ENCODE peak calls at places on chromosomes 16 and 17, in six cellular contexts. One of them, this sample, is unnamed.

GRCh38 chr17:67696853-67697505 is 20.8 kb upstream of the NOL11 start:
- DNase-seq in right lobe of liver: no peak
- DNase-seq in H7: no peak
- DNase-seq in PC-9: no peak
- DNase-seq in GM06990: no peak
- DNase-seq in CD8-positive, alpha-beta T cell: no peak
- DNase-seq in this sample: no peak

GRCh38 chr16:15949210-15950166 is at the start of gene ABCC1:
- DNase-seq in GM06990: peak; percentile 65
- DNase-seq in H7: peak; percentile 93
- DNase-seq in right lobe of liver: peak; percentile 53
- DNase-seq in CD8-positive, alpha-beta T cell: peak; percentile 75
- DNase-seq in PC-9: no peak
- DNase-seq in this sample: peak; percentile 38

GRCh38 chr17:74737299-74738050 is 419 bp downstream of the RAB37 start:
- DNase-seq in CD8-positive, alpha-beta T cell: peak; percentile 75
- DNase-seq in GM06990: peak; percentile 52
- DNase-seq in H7: peak; percentile 92
- DNase-seq in PC-9: no peak
- DNase-seq in right lobe of liver: peak; percentile 52
- DNase-seq in this sample: no peak

GRCh38 chr16:52906271-52906670 is 146.4 kb downstream of the CHD9NB start:
- DNase-seq in PC-9: no peak
- DNase-seq in CD8-positive, alpha-beta T cell: no peak
- DNase-seq in right lobe of liver: no peak
- DNase-seq in H7: no peak
- DNase-seq in GM06990: no peak
- DNase-seq in this sample: no peak

GRCh38 chr16:3959148-3959547 is 78.6 kb upstream of the CREBBP start:
- DNase-seq in GM06990: no peak
- DNase-seq in right lobe of liver: no peak
- DNase-seq in H7: no peak
- DNase-seq in PC-9: peak; percentile 72
- DNase-seq in CD8-positive, alpha-beta T cell: no peak
- DNase-seq in this sample: peak; percentile 43

GRCh38 chr17:56812971-56813388 is 20.7 kb downstream of the C17orf67 start:
- DNase-seq in CD8-positive, alpha-beta T cell: no peak
- DNase-seq in PC-9: no peak
- DNase-seq in right lobe of liver: no peak
- DNase-seq in GM06990: no peak
- DNase-seq in H7: peak; percentile 52
- DNase-seq in this sample: no peak

GRCh38 chr17:13590441-13590840 is 11.3 kb downstream of the HS3ST3A1 start:
- DNase-seq in PC-9: no peak
- DNase-seq in H7: no peak
- DNase-seq in right lobe of liver: no peak
- DNase-seq in CD8-positive, alpha-beta T cell: no peak
- DNase-seq in GM06990: no peak
- DNase-seq in this sample: no peak

GRCh38 chr17:47705536-47706481 is 11.8 kb downstream of the TBKBP1 start:
- DNase-seq in right lobe of liver: no peak
- DNase-seq in H7: no peak
- DNase-seq in GM06990: no peak
- DNase-seq in PC-9: no peak
- DNase-seq in CD8-positive, alpha-beta T cell: no peak
- DNase-seq in this sample: no peak

GRCh38 chr17:78122221-78122990 is 6.1 kb downstream of the TMC6 start:
- DNase-seq in H7: peak; percentile 39
- DNase-seq in CD8-positive, alpha-beta T cell: no peak
- DNase-seq in GM06990: no peak
- DNase-seq in PC-9: no peak
- DNase-seq in right lobe of liver: peak; percentile 23
- DNase-seq in this sample: no peak
- H3K36me3 ChIP-seq in H7: peaks cover 10% of the 10 kb centered on the region
- H3K36me3 ChIP-seq in CD8-positive, alpha-beta T cell: peaks cover 73% of the 10 kb centered on the region
- H3K36me3 ChIP-seq in GM06990: peaks cover 52% of the 10 kb centered on the region
- H3K36me3 ChIP-seq in PC-9: no peaks in the 10 kb centered on the region
- H3K36me3 ChIP-seq in right lobe of liver: no peaks in the 10 kb centered on the region
- H3K36me3 ChIP-seq in this sample: no peaks in the 10 kb centered on the region

GRCh38 chr17:21013983-21014382 is 28.8 kb downstream of the USP22 start:
- DNase-seq in right lobe of liver: no peak
- DNase-seq in PC-9: no peak
- DNase-seq in CD8-positive, alpha-beta T cell: no peak
- DNase-seq in GM06990: no peak
- DNase-seq in H7: no peak
- DNase-seq in this sample: no peak
- H3K36me3 ChIP-seq in right lobe of liver: peaks cover 98% of the 10 kb centered on the region
- H3K36me3 ChIP-seq in PC-9: peaks cover 36% of the 10 kb centered on the region
- H3K36me3 ChIP-seq in CD8-positive, alpha-beta T cell: peaks cover 73% of the 10 kb centered on the region
- H3K36me3 ChIP-seq in GM06990: peaks cover 67% of the 10 kb centered on the region
- H3K36me3 ChIP-seq in H7: peaks cover 78% of the 10 kb centered on the region
- H3K36me3 ChIP-seq in this sample: peaks cover 58% of the 10 kb centered on the region

GRCh38 chr16:67865318-67865717 is 7.5 kb upstream of the EDC4 start:
- DNase-seq in GM06990: no peak
- DNase-seq in CD8-positive, alpha-beta T cell: no peak
- DNase-seq in PC-9: peak; percentile 48
- DNase-seq in right lobe of liver: no peak
- DNase-seq in H7: peak; percentile 80
- DNase-seq in this sample: peak; percentile 34
- H3K36me3 ChIP-seq in GM06990: peaks cover 13% of the 10 kb centered on the region
- H3K36me3 ChIP-seq in CD8-positive, alpha-beta T cell: peaks cover 21% of the 10 kb centered on the region
- H3K36me3 ChIP-seq in PC-9: peaks cover 34% of the 10 kb centered on the region
- H3K36me3 ChIP-seq in right lobe of liver: peaks cover 36% of the 10 kb centered on the region
- H3K36me3 ChIP-seq in H7: peaks cover 37% of the 10 kb centered on the region
- H3K36me3 ChIP-seq in this sample: peaks cover 20% of the 10 kb centered on the region

GRCh38 chr17:8383143-8383974 is at the start of gene RPL26:
- DNase-seq in right lobe of liver: peak; percentile 93
- DNase-seq in H7: peak; percentile 97
- DNase-seq in PC-9: peak; percentile 89
- DNase-seq in GM06990: peak; percentile 93
- DNase-seq in CD8-positive, alpha-beta T cell: peak; percentile 96
- DNase-seq in this sample: peak; percentile 97

GRCh38 chr17:8377422-8377821 is 918 bp upstream of the KRABD2 start:
- DNase-seq in H7: no peak
- DNase-seq in right lobe of liver: no peak
- DNase-seq in PC-9: no peak
- DNase-seq in GM06990: no peak
- DNase-seq in CD8-positive, alpha-beta T cell: no peak
- DNase-seq in this sample: no peak

GRCh38 chr17:8382880-8383142 is 182 bp downstream of the RPL26 start:
- DNase-seq in PC-9: no peak
- DNase-seq in CD8-positive, alpha-beta T cell: no peak
- DNase-seq in GM06990: no peak
- DNase-seq in H7: no peak
- DNase-seq in right lobe of liver: no peak
- DNase-seq in this sample: no peak

GRCh38 chr17:8382052-8382879 is 727 bp downstream of the RPL26 start:
- DNase-seq in PC-9: no peak
- DNase-seq in right lobe of liver: no peak
- DNase-seq in CD8-positive, alpha-beta T cell: no peak
- DNase-seq in GM06990: no peak
- DNase-seq in H7: no peak
- DNase-seq in this sample: peak; percentile 15

GRCh38 chr17:8380049-8380448 is 2.9 kb downstream of the RPL26 start:
- DNase-seq in right lobe of liver: no peak
- DNase-seq in H7: no peak
- DNase-seq in PC-9: no peak
- DNase-seq in CD8-positive, alpha-beta T cell: no peak
- DNase-seq in GM06990: no peak
- DNase-seq in this sample: no peak
- H3K36me3 ChIP-seq in right lobe of liver: peaks cover 48% of the 10 kb centered on the region
- H3K36me3 ChIP-seq in H7: peaks cover 37% of the 10 kb centered on the region
- H3K36me3 ChIP-seq in PC-9: peaks cover 41% of the 10 kb centered on the region
- H3K36me3 ChIP-seq in CD8-positive, alpha-beta T cell: peaks cover 26% of the 10 kb centered on the region
- H3K36me3 ChIP-seq in GM06990: peaks cover 22% of the 10 kb centered on the region
- H3K36me3 ChIP-seq in this sample: peaks cover 42% of the 10 kb centered on the region

GRCh38 chr16:75085556-75085955 is 31.0 kb downstream of the LDHD start:
- DNase-seq in PC-9: no peak
- DNase-seq in CD8-positive, alpha-beta T cell: no peak
- DNase-seq in GM06990: no peak
- DNase-seq in right lobe of liver: no peak
- DNase-seq in H7: no peak
- DNase-seq in this sample: no peak
- H3K36me3 ChIP-seq in PC-9: no peaks in the 10 kb centered on the region
- H3K36me3 ChIP-seq in CD8-positive, alpha-beta T cell: no peaks in the 10 kb centered on the region
- H3K36me3 ChIP-seq in GM06990: no peaks in the 10 kb centered on the region
- H3K36me3 ChIP-seq in right lobe of liver: no peaks in the 10 kb centered on the region
- H3K36me3 ChIP-seq in H7: no peaks in the 10 kb centered on the region
- H3K36me3 ChIP-seq in this sample: no peaks in the 10 kb centered on the region

GRCh38 chr17:76091526-76092285 is 11.9 kb downstream of the EXOC7 start:
- DNase-seq in CD8-positive, alpha-beta T cell: no peak
- DNase-seq in GM06990: no peak
- DNase-seq in PC-9: no peak
- DNase-seq in H7: peak; percentile 37
- DNase-seq in right lobe of liver: no peak
- DNase-seq in this sample: no peak

GRCh38 chr17:76090517-76091135 is 11.6 kb downstream of the ZACN start:
- DNase-seq in GM06990: no peak
- DNase-seq in PC-9: no peak
- DNase-seq in H7: peak; percentile 36
- DNase-seq in CD8-positive, alpha-beta T cell: no peak
- DNase-seq in right lobe of liver: no peak
- DNase-seq in this sample: no peak

GRCh38 chr17:76088868-76089576 is 10.0 kb downstream of the ZACN start:
- DNase-seq in GM06990: no peak
- DNase-seq in PC-9: no peak
- DNase-seq in CD8-positive, alpha-beta T cell: no peak
- DNase-seq in H7: peak; percentile 32
- DNase-seq in right lobe of liver: no peak
- DNase-seq in this sample: no peak

GRCh38 chr17:76088041-76088867 is 9.3 kb downstream of the ZACN start:
- DNase-seq in right lobe of liver: no peak
- DNase-seq in H7: peak; percentile 91
- DNase-seq in GM06990: no peak
- DNase-seq in CD8-positive, alpha-beta T cell: no peak
- DNase-seq in PC-9: no peak
- DNase-seq in this sample: no peak

DNA sequence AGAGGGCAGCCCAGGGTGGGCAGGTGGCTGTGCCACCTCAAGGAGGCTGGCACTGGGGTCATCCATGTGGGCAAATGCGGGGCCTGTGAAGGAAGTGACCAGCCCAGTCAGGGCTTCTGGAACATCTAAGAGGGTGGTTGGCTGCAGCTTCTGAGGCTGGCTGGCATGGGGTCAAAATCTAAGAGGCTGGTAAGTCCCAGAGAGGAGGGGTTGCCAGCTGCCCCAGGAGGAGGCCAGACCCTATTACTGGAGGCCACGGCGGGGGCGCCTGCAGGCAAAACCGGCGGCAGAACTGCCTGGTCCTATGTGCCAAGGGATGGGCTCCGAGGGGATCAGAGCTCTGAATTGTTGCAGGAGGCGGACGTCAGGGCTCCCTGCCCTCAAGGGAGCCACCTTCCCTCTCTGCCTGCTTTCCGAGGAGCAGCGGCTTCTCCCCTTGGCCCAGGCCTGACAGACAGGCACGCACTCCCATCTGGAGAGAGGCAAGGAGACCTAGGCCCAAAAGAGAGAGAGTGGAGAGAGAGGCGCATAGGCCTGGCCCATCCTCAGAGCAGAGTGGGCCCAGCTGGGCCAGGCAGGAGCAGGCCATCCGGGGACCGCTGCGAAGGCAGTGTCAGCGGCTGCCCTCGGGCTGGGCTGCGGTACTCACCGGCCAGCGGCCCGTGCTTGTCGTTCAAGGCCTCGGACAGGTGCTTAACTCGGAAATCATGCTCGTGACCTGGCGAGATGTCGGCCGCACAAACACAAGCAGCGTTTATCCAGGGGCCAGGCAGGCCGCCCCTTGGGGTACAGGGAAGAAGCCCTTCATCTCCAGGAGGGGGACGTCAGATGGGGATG is 10.9 kb downstream of the ZACN start:
- DNase-seq in PC-9: no peak
- DNase-seq in GM06990: no peak
- DNase-seq in CD8-positive, alpha-beta T cell: no peak
- DNase-seq in right lobe of liver: no peak
- DNase-seq in H7: peak; percentile 37
- DNase-seq in this sample: no peak
- H3K36me3 ChIP-seq in PC-9: no peaks in the 10 kb centered on the region
- H3K36me3 ChIP-seq in GM06990: peaks cover 49% of the 10 kb centered on the region
- H3K36me3 ChIP-seq in CD8-positive, alpha-beta T cell: peaks cover 55% of the 10 kb centered on the region
- H3K36me3 ChIP-seq in right lobe of liver: peaks cover 64% of the 10 kb centered on the region
- H3K36me3 ChIP-seq in H7: peaks cover 33% of the 10 kb centered on the region
- H3K36me3 ChIP-seq in this sample: peaks cover 3% of the 10 kb centered on the region

This sample was measured in mammary epithelial cell.